ENCODE peak calls at places on chromosomes 3 and 15, in six cellular contexts. B, J, L, Z, M and P are unnamed samples.
A peak's percentile ranks its signal among the peaks of the same experiment; 100 is the strongest.

GRCh38 chr15:50970524-50970923 is 62.0 kb downstream of the AP4E1 start:
- DNase-seq in B (no peak), J (no peak), L (no peak), Z (peak; percentile 3), M (no peak), P (no peak)

GRCh38 chr3:69970827-69971226 is 28.7 kb upstream of the SAMMSON start:
- DNase-seq in B (no peak), J (no peak), L (no peak), Z (no peak), M (no peak), P (no peak)

GRCh38 chr3:65979152-65979551 is 59.6 kb downstream of the MAGI1 start:
- DNase-seq in B (no peak), J (no peak), L (no peak), Z (no peak), M (no peak), P (peak; percentile 80)

GRCh38 chr3:15367059-15367458 is 34.7 kb upstream of the SH3BP5 start:
- DNase-seq in B (no peak), J (no peak), L (no peak), Z (no peak), M (no peak), P (peak; percentile 46)

GRCh38 chr15:48566669-48567068 is 78.8 kb downstream of the FBN1 start:
- DNase-seq in B (no peak), J (no peak), L (no peak), Z (no peak), M (no peak), P (peak; percentile 65)

GRCh38 chr15:56325186-56325585 is 40.0 kb upstream of the TEX9 start:
- DNase-seq in B (peak; percentile 9), J (no peak), L (no peak), Z (no peak), M (no peak), P (peak; percentile 33)

GRCh38 chr3:34202975-34203374 is 404.5 kb downstream of the PDCD6IP start:
- DNase-seq in B (no peak), J (no peak), L (no peak), Z (no peak), M (no peak), P (no peak)

GRCh38 chr3:14725015-14725431 is 50.1 kb downstream of the C3orf20 start:
- DNase-seq in B (peak; percentile 6), J (no peak), L (no peak), Z (no peak), M (no peak), P (peak; percentile 64)

GRCh38 chr3:154218728-154219127 is 97.5 kb downstream of the ARHGEF26 start:
- DNase-seq in B (no peak), J (no peak), L (no peak), Z (no peak), M (no peak), P (no peak)

GRCh38 chr3:98972155-98972554 is 70.7 kb upstream of the DCBLD2 start:
- DNase-seq in B (peak; percentile 90), J (no peak), L (no peak), Z (no peak), M (peak; percentile 23), P (peak; percentile 98)

GRCh38 chr3:141045849-141046248 is 5.3 kb upstream of the SPSB4 start:
- DNase-seq in B (no peak), J (no peak), L (no peak), Z (no peak), M (no peak), P (no peak)

GRCh38 chr15:39154136-39154770 is 426.6 kb upstream of the THBS1 start:
- DNase-seq in B (no peak), J (peak; percentile 13), L (no peak), Z (no peak), M (peak; percentile 27), P (no peak)

GRCh38 chr3:172201136-172201989 is 162.0 kb downstream of the FNDC3B start:
- DNase-seq in B (peak; percentile 46), J (peak; percentile 41), L (no peak), Z (no peak), M (no peak), P (peak; percentile 98)

GRCh38 chr15:23857028-23857641 is 170.0 kb upstream of the NDN start:
- DNase-seq in B (peak; percentile 63), J (peak; percentile 11), L (peak; percentile 9), Z (no peak), M (peak; percentile 53), P (peak; percentile 22)

GRCh38 chr3:87350367-87351199 is 74.2 kb upstream of the POU1F1 start:
- DNase-seq in B (peak; percentile 66), J (peak; percentile 40), L (peak; percentile 63), Z (no peak), M (peak; percentile 41), P (peak; percentile 47)

GRCh38 chr15:81400640-81401236 is 26.7 kb upstream of the TMC3 start:
- DNase-seq in B (peak; percentile 61), J (peak; percentile 47), L (peak; percentile 58), Z (peak; percentile 23), M (peak; percentile 21), P (peak; percentile 65)

GRCh38 chr3:29185706-29186105 is 95.2 kb upstream of the RBMS3 start:
- DNase-seq in B (no peak), J (no peak), L (no peak), Z (no peak), M (no peak), P (peak; percentile 44)

GRCh38 chr3:144501419-144501818 is 529.8 kb downstream of the DIPK2A start:
- DNase-seq in B (no peak), J (no peak), L (no peak), Z (no peak), M (no peak), P (no peak)

GRCh38 chr3:117526485-117527079 is 817.0 kb downstream of the TUSC7 start:
- DNase-seq in B (peak; percentile 42), J (no peak), L (no peak), Z (no peak), M (peak; percentile 4), P (peak; percentile 55)

GRCh38 chr15:58459045-58459444 is 27.3 kb downstream of the LIPC start:
- DNase-seq in B (no peak), J (no peak), L (no peak), Z (no peak), M (no peak), P (no peak)
- TF ChIP-seq BHLHE40 in B (no peak), J (no peak), L (no peak), Z (no peak), M (no peak), P (no peak)

DNA sequence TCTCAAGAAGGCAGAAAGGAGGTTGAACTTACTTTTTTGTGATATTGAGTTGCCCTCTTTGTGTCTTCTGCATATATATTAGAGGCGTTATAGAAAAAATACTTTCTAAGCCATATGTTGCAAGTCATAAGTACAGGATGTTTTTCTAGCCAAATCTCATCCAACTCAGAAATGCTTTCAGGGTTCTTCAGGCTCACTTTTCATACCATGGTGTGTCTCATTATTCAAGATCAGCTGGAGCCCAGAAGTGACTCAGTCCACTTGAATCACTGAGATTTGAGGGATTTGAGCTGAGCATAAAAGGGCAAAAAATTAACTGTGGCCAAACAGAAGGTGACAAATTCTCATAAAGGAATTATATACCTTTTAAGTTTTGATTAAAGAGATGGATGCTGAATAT is 157.3 kb downstream of the WNT5A start:
- DNase-seq in B (no peak), J (no peak), L (no peak), Z (no peak), M (no peak), P (peak; percentile 96)
- TF ChIP-seq BHLHE40 in B (no peak), J (no peak), L (no peak), Z (no peak), M (no peak), P (no peak)

GRCh38 chr15:66878761-66879160 is 176.7 kb downstream of the SMAD6 start:
- DNase-seq in B (no peak), J (no peak), L (no peak), Z (no peak), M (no peak), P (no peak)

GRCh38 chr15:66876731-66877545 is 174.9 kb downstream of the SMAD6 start:
- DNase-seq in B (no peak), J (no peak), L (no peak), Z (no peak), M (no peak), P (no peak)

GRCh38 chr15:66875588-66876422 is 173.8 kb downstream of the SMAD6 start:
- DNase-seq in B (no peak), J (no peak), L (peak; percentile 3), Z (no peak), M (no peak), P (peak; percentile 25)

GRCh38 chr15:66877558-66878285 is 175.7 kb downstream of the SMAD6 start:
- DNase-seq in B (no peak), J (no peak), L (peak; percentile 3), Z (no peak), M (no peak), P (no peak)

GRCh38 chr15:66876423-66876730 is 174.3 kb downstream of the SMAD6 start:
- DNase-seq in B (no peak), J (peak; percentile 70), L (peak; percentile 49), Z (no peak), M (no peak), P (no peak)
- TF ChIP-seq BHLHE40 in B (no peak), J (no peak), L (no peak), Z (no peak), M (no peak), P (no peak)

DNA sequence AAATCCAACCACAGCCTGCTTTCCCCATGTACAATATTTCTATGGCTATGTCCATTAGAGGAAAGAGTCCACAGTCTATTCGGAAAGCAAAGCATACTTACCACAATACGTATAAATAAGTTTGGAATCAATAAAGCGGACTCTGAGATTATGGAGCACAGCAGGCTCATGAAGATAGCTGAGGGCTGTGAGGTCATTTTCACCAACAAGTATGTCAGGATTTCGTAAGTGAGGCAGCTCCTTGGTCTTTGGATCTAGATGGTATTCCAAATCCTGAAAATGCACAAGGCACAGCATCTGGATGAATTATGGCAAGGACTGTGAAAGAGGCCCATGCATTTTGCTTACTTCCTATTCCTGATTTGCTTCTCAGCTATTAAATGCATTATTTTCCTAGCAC is 100.4 kb downstream of the MYO5A start:
- DNase-seq in B (no peak), J (no peak), L (no peak), Z (no peak), M (no peak), P (peak; percentile 15)
- TF ChIP-seq BHLHE40 in B (no peak), J (no peak), L (no peak), Z (no peak), M (no peak), P (no peak)

DNA sequence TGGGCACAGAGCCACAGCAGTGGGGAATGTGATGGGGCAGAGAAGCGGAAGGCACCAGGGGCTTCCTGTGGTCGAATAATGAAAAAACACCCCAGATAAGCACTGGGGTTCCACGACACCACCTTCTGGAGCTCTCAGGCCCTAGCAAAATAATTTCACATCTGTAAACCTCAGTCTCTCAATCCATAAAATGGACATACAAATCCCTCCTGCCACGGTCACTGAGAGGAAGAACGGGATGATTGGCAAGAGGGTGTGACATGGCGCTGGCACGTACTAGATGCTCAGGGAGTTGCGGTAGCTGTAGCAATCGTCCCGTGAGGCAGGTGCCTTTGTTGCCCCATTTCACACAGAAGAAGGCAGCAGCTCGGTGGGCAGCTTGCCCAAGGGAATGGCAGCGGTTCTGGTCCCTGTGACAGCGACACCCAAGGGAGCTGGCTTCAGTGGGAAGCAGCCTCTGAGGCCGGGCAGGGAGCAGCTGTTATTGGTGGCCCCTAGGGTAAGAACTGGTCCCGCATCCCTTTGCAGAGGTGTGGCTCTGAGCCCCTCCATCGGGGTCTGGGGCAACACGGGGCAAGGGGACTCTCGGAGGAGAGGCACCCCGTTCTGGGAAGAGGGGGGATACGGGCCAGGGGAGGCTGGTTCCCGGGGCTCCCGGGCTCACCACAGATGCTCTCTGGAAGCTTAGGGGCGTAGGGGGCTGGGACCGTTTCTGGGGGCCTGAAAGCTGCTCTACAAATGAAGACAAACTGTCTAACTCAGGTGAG is 114.0 kb upstream of the ALDH1A3 start:
- DNase-seq in B (no peak), J (no peak), L (no peak), Z (no peak), M (no peak), P (no peak)
- TF ChIP-seq BHLHE40 in B (no peak), J (no peak), L (no peak), Z (no peak), M (no peak), P (no peak)